ENCODE peak calls at places on chromosomes 11 and 22, in ten cellular contexts. C is fibroblast of lung, Y is heart right ventricle, H is mucosa of descending colon, R is fibroblast of villous mesenchyme, S is lower lobe of right lung, Z is epithelial cell of esophagus, A is Peyer's patch, U is uterus, D is kidney epithelial cell. B is an unnamed sample.

GRCh38 chr11:9758676-9759518 is 95.0 kb downstream of the SWAP70 start:
- DNase-seq in U (peak; percentile 75), Z (peak; percentile 75), C (peak; percentile 78), H (peak; percentile 87), R (peak; percentile 87), A (peak; percentile 84), D (no peak), S (peak; percentile 77), Y (peak; percentile 89), B (peak; percentile 96)

GRCh38 chr11:93198221-93198650 is 445 bp upstream of the SLC36A4 start:
- DNase-seq in H (no peak), S (no peak), Z (peak; percentile 34), D (no peak), R (no peak), C (peak; percentile 55), A (no peak), U (no peak), Y (no peak), B (no peak)

GRCh38 chr22:27088026-27088425 is 430.6 kb downstream of the MIAT start:
- DNase-seq in S (no peak), C (peak; percentile 3), A (no peak), R (peak; percentile 30), H (no peak), Z (no peak), Y (no peak), U (no peak), D (no peak), B (no peak)

GRCh38 chr11:94794287-94795168 is 26.4 kb downstream of the AMOTL1 start:
- DNase-seq in D (peak; percentile 67), A (no peak), Y (peak; percentile 53), S (peak; percentile 66), C (peak; percentile 93), Z (peak; percentile 66), U (peak; percentile 47), R (peak; percentile 90), H (no peak), B (peak; percentile 83)

GRCh38 chr11:117591316-117592039 is 205.5 kb downstream of the DSCAML1 start:
- DNase-seq in Z (no peak), C (no peak), Y (no peak), R (no peak), D (no peak), A (no peak), U (no peak), S (no peak), H (no peak), B (no peak)

GRCh38 chr11:68213555-68214172 is 568 bp upstream of the KMT5B start:
- DNase-seq in H (peak; percentile 90), Y (peak; percentile 87), C (peak; percentile 97), D (peak; percentile 47), A (peak; percentile 94), U (peak; percentile 90), S (peak; percentile 91), R (peak; percentile 97), Z (peak; percentile 96), B (peak; percentile 95)

GRCh38 chr11:39724404-39724803 is 1735.0 kb downstream of the LRRC4C start:
- DNase-seq in C (no peak), U (no peak), R (no peak), D (no peak), S (no peak), Z (no peak), Y (no peak), A (no peak), H (no peak), B (no peak)

GRCh38 chr22:47672526-47672925 is 910.1 kb downstream of the TBC1D22A start:
- DNase-seq in C (no peak), D (no peak), U (no peak), Z (no peak), Y (no peak), S (no peak), A (no peak), H (no peak), R (no peak), B (no peak)

GRCh38 chr11:130779943-130780342 is 136.3 kb downstream of the SNX19 start:
- DNase-seq in D (no peak), Z (no peak), H (no peak), C (no peak), U (no peak), S (no peak), A (no peak), R (no peak), Y (no peak), B (no peak)

GRCh38 chr11:130776044-130776390 is 140.3 kb downstream of the SNX19 start:
- DNase-seq in S (no peak), A (no peak), Y (no peak), U (no peak), C (no peak), R (no peak), H (no peak), Z (no peak), D (no peak), B (no peak)

GRCh38 chr11:130775306-130776043 is 140.8 kb downstream of the SNX19 start:
- DNase-seq in C (peak; percentile 66), Z (peak; percentile 73), H (no peak), Y (no peak), S (no peak), U (no peak), A (no peak), D (no peak), R (peak; percentile 91), B (no peak)

GRCh38 chr11:130780437-130780836 is 135.8 kb downstream of the SNX19 start:
- DNase-seq in Z (no peak), U (no peak), S (no peak), A (no peak), C (no peak), H (no peak), D (no peak), Y (no peak), R (no peak), B (no peak)

GRCh38 chr11:130778026-130778425 is 138.3 kb downstream of the SNX19 start:
- DNase-seq in A (no peak), R (no peak), Y (no peak), C (no peak), D (no peak), S (no peak), Z (no peak), U (no peak), H (no peak), B (no peak)
- H3K4me3 ChIP-seq in A (no peak overlapping the region), R (no peak overlapping the region), Y (no peak overlapping the region), C (no peak overlapping the region), D (no peak overlapping the region), S (no peak overlapping the region), Z (no peak overlapping the region), U (no peak overlapping the region), H (no peak overlapping the region), B (no peak overlapping the region)

GRCh38 chr22:46092646-46093410 is 57.5 kb upstream of the PPARA start:
- DNase-seq in D (no peak), Y (peak; percentile 18), Z (no peak), A (no peak), C (no peak), S (no peak), U (no peak), R (peak; percentile 36), H (no peak), B (peak; percentile 34)
- H3K4me3 ChIP-seq in D (no peak overlapping the region), Y (no peak overlapping the region), Z (no peak overlapping the region), A (no peak overlapping the region), C (peak overlapping the region; percentile 4), S (no peak overlapping the region), U (no peak overlapping the region), R (no peak overlapping the region), H (no peak overlapping the region), B (no peak overlapping the region)

DNA sequence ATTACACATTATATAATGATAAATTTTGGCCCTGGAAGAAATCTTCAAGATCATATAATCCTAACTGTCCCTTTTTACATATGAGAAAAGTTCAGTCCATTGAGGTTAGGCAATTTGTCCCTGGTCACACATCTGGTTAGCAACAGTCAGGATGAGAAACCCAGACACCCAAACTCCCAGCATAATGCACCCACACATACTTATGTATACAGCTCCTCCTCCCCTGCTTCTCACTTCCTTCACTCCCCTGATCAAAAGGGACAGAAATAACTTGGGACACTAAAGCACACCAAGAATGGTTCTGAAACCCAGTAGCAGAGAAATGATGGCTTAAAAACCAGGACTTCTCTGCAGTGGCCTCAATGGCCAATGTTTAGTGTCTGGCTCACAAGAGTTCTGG is 11.1 kb downstream of the NUMA1 start:
- DNase-seq in D (no peak), H (no peak), S (no peak), R (peak; percentile 76), A (no peak), U (no peak), Y (no peak), C (no peak), Z (no peak), B (no peak)
- H3K4me3 ChIP-seq in D (no peak overlapping the region), H (no peak overlapping the region), S (peak overlapping the region; percentile 22), R (peak overlapping the region; percentile 37), A (no peak overlapping the region), U (no peak overlapping the region), Y (no peak overlapping the region), C (peak overlapping the region; percentile 30), Z (no peak overlapping the region), B (no peak overlapping the region)

GRCh38 chr11:4881860-4882500 is at the start of gene OR51T1:
- DNase-seq in U (no peak), D (no peak), C (peak; percentile 8), Z (no peak), R (peak; percentile 6), Y (no peak), A (no peak), H (no peak), S (no peak), B (no peak)
- H3K4me3 ChIP-seq in U (no peak within 1 kb of the TSS), D (no peak within 1 kb of the TSS), C (no peak within 1 kb of the TSS), Z (no peak within 1 kb of the TSS), R (no peak within 1 kb of the TSS), Y (no peak within 1 kb of the TSS), A (no peak within 1 kb of the TSS), H (no peak within 1 kb of the TSS), S (no peak within 1 kb of the TSS), B (no peak within 1 kb of the TSS)